ENCODE peak calls at places on chromosomes 12 and 14, in ten cellular contexts. W is neural crest cell; T is stomach; P is activated CD4-positive, alpha-beta T cell treated with anti-CD3 and anti-CD28 coated beads for 24 hours; Z is NCI-H774; J is mucosa of descending colon; N is effector memory CD4-positive, alpha-beta T cell; D is activated T-cell treated with anti-CD3 and anti-CD28 coated beads, Interleukin-2, amount 50 U/mL, for 1 hour; O is hippocampal formation; Y is tibial artery. F is an unnamed sample.

GRCh38 chr14:34692348-34692747 is 22.0 kb downstream of the CFL2 start:
- DNase-seq in W (no peak), T (no peak), P (no peak), Z (no peak), J (no peak), N (no peak), D (no peak), O (no peak), Y (no peak), F (no peak)

GRCh38 chr14:105867961-105868599 is 341.7 kb downstream of the TMEM121 start:
- DNase-seq in W (no peak), T (peak; percentile 16), P (no peak), Z (no peak), J (no peak), N (no peak), D (no peak), O (no peak), Y (peak; percentile 7), F (no peak)

GRCh38 chr14:106378191-106378590 is 851.8 kb downstream of the TMEM121 start:
- DNase-seq in W (no peak), T (no peak), P (no peak), Z (no peak), J (no peak), N (no peak), D (peak; percentile 53), O (no peak), Y (no peak), F (no peak)

GRCh38 chr12:19206493-19207077 is 77.1 kb downstream of the PLEKHA5 start:
- DNase-seq in W (no peak), T (no peak), P (no peak), Z (no peak), J (no peak), N (no peak), D (no peak), O (no peak), Y (no peak), F (no peak)

GRCh38 chr12:65518771-65519170 is 240.3 kb downstream of the MSRB3 start:
- DNase-seq in W (no peak), T (no peak), P (no peak), Z (no peak), J (no peak), N (no peak), D (no peak), O (no peak), Y (no peak), F (no peak)

GRCh38 chr14:52513249-52513648 is 39.1 kb downstream of the TXNDC16 start:
- DNase-seq in W (no peak), T (no peak), P (no peak), Z (no peak), J (no peak), N (no peak), D (no peak), O (no peak), Y (no peak), F (no peak)

GRCh38 chr12:7915911-7916403 is 20.0 kb downstream of the SLC2A3 start:
- DNase-seq in W (no peak), T (no peak), P (no peak), Z (no peak), J (no peak), N (no peak), D (no peak), O (no peak), Y (no peak), F (no peak)

GRCh38 chr14:95922080-95922479 is 45.4 kb downstream of the TUNAR start:
- DNase-seq in W (no peak), T (no peak), P (no peak), Z (no peak), J (no peak), N (no peak), D (no peak), O (no peak), Y (no peak), F (no peak)

GRCh38 chr12:54416908-54417603 is 2.0 kb downstream of the ITGA5 start:
- DNase-seq in W (no peak), T (no peak), P (no peak), Z (no peak), J (no peak), N (no peak), D (no peak), O (no peak), Y (no peak), F (no peak)

GRCh38 chr14:73775339-73776193 is 61.4 kb upstream of the PNMA1 start:
- DNase-seq in W (no peak), T (no peak), P (no peak), Z (no peak), J (peak; percentile 18), N (no peak), D (no peak), O (no peak), Y (no peak), F (no peak)

GRCh38 chr12:124557518-124558223 is 9.7 kb downstream of the NCOR2 start:
- DNase-seq in W (no peak), T (no peak), P (no peak), Z (no peak), J (no peak), N (no peak), D (no peak), O (no peak), Y (no peak), F (no peak)

GRCh38 chr14:104968153-104968527 is 10.0 kb downstream of the AHNAK2 start:
- DNase-seq in W (no peak), T (peak; percentile 45), P (no peak), Z (no peak), J (peak; percentile 75), N (no peak), D (no peak), O (no peak), Y (peak; percentile 88), F (no peak)

F was measured in midbrain.